ENCODE peak calls at places on chromosomes 6 and 20, in five cellular contexts. P is occipital lobe, E is GDM1, D is pancreas, M is neural crest cell. F is an unnamed sample.

GRCh38 chr20:12023169-12023795 is 105.6 kb downstream of the BTBD3 start:
- DNase-seq in P (no peak), E (no peak), D (no peak), M (no peak), F (no peak)

GRCh38 chr6:163398796-163399195 is 15.7 kb upstream of the QKI start:
- DNase-seq in P (no peak), E (no peak), D (no peak), M (no peak), F (peak)

GRCh38 chr6:74857157-74857556 is 348.7 kb downstream of the COL12A1 start:
- DNase-seq in P (no peak), E (no peak), D (no peak), M (no peak), F (no peak)

GRCh38 chr20:39571171-39571570 is 609.0 kb downstream of the DHX35 start:
- DNase-seq in P (no peak), E (no peak), D (no peak), M (no peak), F (no peak)

GRCh38 chr6:43009124-43009523 is 4.6 kb downstream of the MEA1 start:
- DNase-seq in P (no peak), E (no peak), D (no peak), M (peak), F (no peak)

GRCh38 chr6:156390621-156391378 is 386.4 kb upstream of the ARID1B start:
- DNase-seq in P (no peak), E (no peak), D (no peak), M (no peak), F (no peak)

GRCh38 chr6:116461563-116462507 is 660 bp downstream of the CALHM6 start:
- DNase-seq in P (peak), E (peak), D (peak), M (peak), F (peak)

GRCh38 chr6:12384417-12384912 is 94.3 kb downstream of the EDN1 start:
- DNase-seq in P (no peak), E (no peak), D (no peak), M (no peak), F (no peak)

GRCh38 chr6:73803562-73804221 is 107.7 kb downstream of the CD109 start:
- DNase-seq in P (no peak), E (no peak), D (peak), M (peak), F (no peak)

GRCh38 chr6:128474481-128474880 is 45.9 kb downstream of the PTPRK start:
- DNase-seq in P (no peak), E (no peak), D (no peak), M (no peak), F (no peak)

GRCh38 chr20:44253528-44253927 is 6.4 kb downstream of the GDAP1L1 start:
- DNase-seq in P (no peak), E (no peak), D (no peak), M (no peak), F (no peak)

GRCh38 chr6:32459781-32460424 is 20.2 kb downstream of the HLA-DRA start:
- DNase-seq in P (no peak), E (no peak), D (no peak), M (no peak), F (no peak)

GRCh38 chr6:138973481-138974140 is 14.4 kb downstream of the REPS1 start:
- DNase-seq in P (no peak), E (no peak), D (no peak), M (no peak), F (no peak)

GRCh38 chr6:74447013-74447412 is 751.0 kb downstream of the CD109 start:
- DNase-seq in P (no peak), E (no peak), D (no peak), M (no peak), F (no peak)

GRCh38 chr20:51516855-51517254 is 25.7 kb downstream of the NFATC2 start:
- DNase-seq in P (no peak), E (no peak), D (no peak), M (no peak), F (no peak)

GRCh38 chr20:44883214-44883902 is 2.1 kb upstream of the YWHAB start:
- DNase-seq in P (no peak), E (no peak), D (no peak), M (no peak), F (no peak)

GRCh38 chr20:61322151-61322860 is 70.2 kb downstream of the CDH4 start:
- DNase-seq in P (no peak), E (no peak), D (no peak), M (no peak), F (no peak)

GRCh38 chr6:44116643-44117382 is 10.4 kb downstream of the MRPL14 start:
- DNase-seq in P (no peak), E (no peak), D (no peak), M (no peak), F (no peak)

GRCh38 chr6:53825514-53826321 is 30.9 kb downstream of the LRRC1 start:
- DNase-seq in P (no peak), E (no peak), D (no peak), M (no peak), F (no peak)

GRCh38 chr6:131823276-131823902 is 15.6 kb downstream of the ENPP1 start:
- DNase-seq in P (no peak), E (no peak), D (no peak), M (no peak), F (no peak)

GRCh38 chr6:35258858-35259193 is 709 bp upstream of the ZNF76 start:
- DNase-seq in P (no peak), E (no peak), D (no peak), M (peak), F (no peak)

GRCh38 chr20:61577065-61577464 is 325.0 kb downstream of the CDH4 start:
- DNase-seq in P (no peak), E (no peak), D (no peak), M (no peak), F (no peak)

GRCh38 chr20:51480507-51481270 is 61.8 kb downstream of the NFATC2 start:
- DNase-seq in P (no peak), E (no peak), D (no peak), M (no peak), F (no peak)

GRCh38 chr6:93418448-93419303 is 683 bp downstream of the EPHA7 start:
- DNase-seq in P (peak), E (no peak), D (peak), M (peak), F (peak)

F was measured in lung.